ENCODE peak calls at places on chromosomes 16 and 17, in five cellular contexts. D is Panc1, J is psoas muscle, Q is cardiac muscle cell, R is fibroblast of villous mesenchyme. K is an unnamed sample.

GRCh38 chr16:84226026-84226425 is 13.8 kb downstream of the KCNG4 start:
- DNase-seq in Q (no peak), D (no peak), J (no peak), R (no peak), K (no peak)

GRCh38 chr16:89102035-89102776 is 8.6 kb downstream of the ACSF3 start:
- DNase-seq in R (no peak), D (no peak), Q (no peak), J (no peak), K (no peak)

GRCh38 chr16:55678061-55678935 is 22.5 kb downstream of the SLC6A2 start:
- DNase-seq in Q (no peak), J (no peak), D (no peak), R (no peak), K (no peak)

GRCh38 chr17:43169561-43170139 is 1.4 kb upstream of the NBR1 start:
- DNase-seq in Q (no peak), J (peak), D (no peak), R (peak), K (no peak)

GRCh38 chr17:67613961-67614360 is 103.8 kb upstream of the NOL11 start:
- DNase-seq in D (no peak), R (no peak), Q (no peak), J (no peak), K (no peak)

GRCh38 chr17:77828749-77829539 is 129.6 kb upstream of the TNRC6C start:
- DNase-seq in R (no peak), Q (no peak), D (no peak), J (no peak), K (no peak)

GRCh38 chr16:67294171-67294757 is 14.9 kb downstream of the PLEKHG4 start:
- DNase-seq in J (no peak), Q (no peak), R (no peak), D (no peak), K (no peak)

GRCh38 chr16:84751947-84752346 is 52.1 kb downstream of the USP10 start:
- DNase-seq in D (no peak), R (peak), Q (no peak), J (no peak), K (peak)

GRCh38 chr17:5014357-5014756 is 16.6 kb downstream of the KIF1C start:
- DNase-seq in Q (no peak), R (no peak), D (no peak), J (no peak), K (no peak)

GRCh38 chr17:57913576-57914273 is 41.5 kb downstream of the CUEDC1 start:
- DNase-seq in R (no peak), D (no peak), Q (no peak), J (no peak), K (no peak)

GRCh38 chr17:530851-531250 is 178.2 kb upstream of the RPH3AL start:
- DNase-seq in R (no peak), D (no peak), Q (no peak), J (no peak), K (no peak)

GRCh38 chr17:1398900-1399299 is 1.1 kb downstream of the YWHAE start:
- DNase-seq in J (no peak), R (no peak), Q (peak), D (no peak), K (no peak)

GRCh38 chr16:31874354-31875111 is 926 bp downstream of the ZNF267 start:
- DNase-seq in D (no peak), J (no peak), Q (peak), R (peak), K (no peak)

GRCh38 chr17:40075216-40076100 is 12.7 kb downstream of the THRA start:
- DNase-seq in Q (peak), J (peak), D (no peak), R (peak), K (no peak)

GRCh38 chr17:45098081-45098868 is 34.0 kb downstream of the PLCD3 start:
- DNase-seq in J (peak), Q (no peak), R (no peak), D (no peak), K (no peak)

GRCh38 chr17:7561028-7561575 is 617 bp upstream of the SENP3 start:
- DNase-seq in J (peak), D (peak), R (peak), Q (peak), K (no peak)

GRCh38 chr17:74663566-74663965 is 40.0 kb upstream of the CD300E start:
- DNase-seq in Q (no peak), J (no peak), R (no peak), D (no peak), K (no peak)

GRCh38 chr17:74658620-74659019 is 35.1 kb upstream of the CD300E start:
- DNase-seq in D (no peak), J (no peak), Q (no peak), R (no peak), K (no peak)

GRCh38 chr17:74654742-74655141 is 31.2 kb upstream of the CD300E start:
- DNase-seq in D (no peak), Q (no peak), R (no peak), J (no peak), K (no peak)

DNA sequence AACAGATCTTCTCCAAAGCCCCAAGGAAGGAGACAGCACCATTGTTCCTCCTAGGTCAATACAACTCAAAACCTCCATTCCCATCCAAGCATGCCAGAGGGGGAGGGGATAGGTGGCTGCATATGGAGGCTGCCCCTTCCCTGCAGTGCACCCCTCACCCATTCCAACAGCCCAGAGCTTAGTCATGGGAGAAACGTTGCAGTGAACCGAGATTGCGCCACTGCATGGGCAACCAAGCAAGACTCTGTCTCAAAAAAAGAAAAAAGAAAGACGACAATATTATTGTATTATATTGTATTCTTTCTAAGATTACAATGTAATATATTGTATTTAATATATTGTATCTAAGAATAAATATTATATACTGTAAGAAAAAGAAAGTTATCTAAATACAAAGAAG is 36.4 kb upstream of the CD300E start:
- DNase-seq in D (no peak), J (no peak), Q (no peak), R (no peak), K (no peak)
- TF ChIP-seq CTCF in D (no peak), J (no peak), Q (no peak), R (no peak), K (no peak)

DNA sequence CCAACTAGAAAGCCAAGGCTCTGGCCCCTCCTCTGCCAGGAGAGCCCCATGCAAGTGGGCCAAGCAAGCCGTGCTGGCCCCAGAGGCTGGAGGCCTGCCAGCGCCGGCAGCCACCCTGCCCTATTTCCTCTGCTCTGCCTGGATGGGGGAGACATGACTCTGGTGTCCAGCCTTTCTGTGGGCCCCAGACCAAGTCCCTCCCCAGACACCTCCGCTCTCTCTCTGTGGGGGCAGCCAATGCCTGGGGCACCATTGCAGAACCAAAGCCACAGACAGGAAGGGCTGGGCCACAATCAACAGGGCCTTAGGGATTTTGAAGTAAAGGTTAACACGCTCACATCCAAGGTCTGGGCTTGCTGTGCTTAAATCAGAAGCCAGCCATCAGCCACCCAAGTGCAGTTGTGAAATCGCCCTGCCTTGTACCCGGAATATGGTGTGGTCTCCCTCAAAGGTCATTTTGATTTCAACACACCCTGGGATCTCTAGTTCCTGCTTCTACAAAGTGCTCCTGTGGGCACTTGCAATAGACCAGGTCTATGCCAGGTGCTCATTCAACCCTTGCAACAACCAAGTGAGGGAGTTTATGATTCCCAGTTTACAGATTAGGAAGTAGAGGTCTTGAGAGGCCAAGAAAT is 63.5 kb upstream of the TEX2 start:
- DNase-seq in J (peak), R (peak), Q (no peak), D (no peak), K (no peak)
- H3K4me3 ChIP-seq in J (no peak), R (no peak), Q (no peak), D (no peak), K (no peak)

GRCh38 chr17:73307130-73307529 is 4.7 kb downstream of the CDC42EP4 start:
- DNase-seq in Q (no peak), J (no peak), R (no peak), D (no peak), K (no peak)

GRCh38 chr17:73304438-73304837 is 7.4 kb downstream of the CDC42EP4 start:
- DNase-seq in Q (no peak), D (no peak), J (no peak), R (peak), K (no peak)

GRCh38 chr17:73305845-73306836 is 5.7 kb downstream of the CDC42EP4 start:
- DNase-seq in Q (no peak), J (no peak), D (no peak), R (no peak), K (no peak)

GRCh38 chr17:73302189-73302588 is 9.6 kb downstream of the CDC42EP4 start:
- DNase-seq in J (no peak), D (no peak), R (peak), Q (no peak), K (no peak)

GRCh38 chr17:73304971-73305786 is 6.6 kb downstream of the CDC42EP4 start:
- DNase-seq in J (peak), R (peak), D (no peak), Q (peak), K (no peak)
- TF ChIP-seq CTCF in J (peak), R (peak), D (no peak), Q (peak), K (no peak)

GRCh38 chr16:87435399-87436224 is 43.5 kb downstream of the MAP1LC3B start:
- DNase-seq in Q (no peak), J (peak), R (peak), D (no peak), K (no peak)

GRCh38 chr16:87437911-87438610 is 45.9 kb downstream of the MAP1LC3B start:
- DNase-seq in D (no peak), J (peak), R (peak), Q (no peak), K (no peak)

GRCh38 chr16:87437327-87437726 is 45.2 kb downstream of the MAP1LC3B start:
- DNase-seq in J (peak), R (no peak), Q (no peak), D (no peak), K (no peak)

GRCh38 chr16:87438611-87438985 is 46.5 kb downstream of the MAP1LC3B start:
- DNase-seq in D (no peak), J (peak), Q (no peak), R (no peak), K (no peak)

GRCh38 chr16:87436225-87437172 is 44.4 kb downstream of the MAP1LC3B start:
- DNase-seq in D (no peak), R (peak), J (peak), Q (peak), K (no peak)
- H3K4me3 ChIP-seq in D (no peak), R (no peak), J (peak), Q (no peak), K (no peak)

DNA sequence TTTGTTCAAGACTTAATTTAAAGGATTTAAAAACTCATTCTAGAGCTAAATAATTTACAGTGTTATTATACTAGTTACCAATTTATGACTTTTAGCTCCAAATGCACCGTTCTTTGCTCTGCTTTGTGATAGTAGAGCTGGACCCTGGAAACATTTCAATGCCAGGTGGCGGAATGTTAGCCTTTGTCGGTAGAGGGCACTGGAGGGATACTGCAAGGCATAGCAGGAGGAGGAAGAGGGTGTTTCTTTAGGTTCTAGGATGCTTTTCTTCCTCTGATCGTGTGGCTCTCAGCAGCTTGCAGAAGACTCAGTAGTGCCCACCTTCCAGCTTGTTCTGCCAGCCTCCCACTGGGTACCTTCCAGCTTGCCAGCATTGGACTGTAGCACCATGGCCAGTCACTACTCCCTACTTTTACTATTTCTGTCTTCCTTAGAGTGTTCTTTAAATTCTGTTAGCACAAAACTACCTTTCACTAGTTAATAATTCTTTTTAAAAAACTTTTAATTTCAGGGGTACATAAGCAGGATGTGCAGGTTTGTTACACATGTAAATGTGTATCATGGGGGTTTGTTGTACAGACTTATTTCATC is 325.3 kb downstream of the UTP18 start:
- DNase-seq in J (no peak), D (no peak), R (no peak), Q (peak), K (no peak)
- TF ChIP-seq CTCF in J (peak), D (peak), R (no peak), Q (no peak), K (peak)

K was measured in GM12864.